ENCODE peak calls at places on chromosome X, in nine cellular contexts. P, K, Y, D, H, C, B, L and V are unnamed samples.

GRCh38 chrX:8813036-8813435 is 11.9 kb upstream of the FAM9A start:
- DNase-seq in P (no peak), K (no peak), Y (no peak), D (no peak), H (no peak), C (no peak), B (no peak), L (no peak), V (no peak)

GRCh38 chrX:10166731-10167149 is 10.0 kb downstream of the CLCN4 start:
- DNase-seq in P (no peak), K (no peak), Y (no peak), D (no peak), H (peak), C (no peak), B (no peak), L (peak), V (no peak)

GRCh38 chrX:133668225-133668931 is 253.1 kb upstream of the GPC4 start:
- DNase-seq in P (no peak), K (no peak), Y (no peak), D (no peak), H (no peak), C (no peak), B (peak), L (no peak), V (no peak)

GRCh38 chrX:154918060-154918483 is 31.9 kb downstream of the F8A1 start:
- DNase-seq in P (no peak), K (peak), Y (peak), D (peak), H (peak), C (peak), B (peak), L (peak), V (no peak)

GRCh38 chrX:16033336-16033735 is 90.0 kb upstream of the GRPR start:
- DNase-seq in P (no peak), K (peak), Y (no peak), D (no peak), H (no peak), C (no peak), B (no peak), L (no peak), V (no peak)

GRCh38 chrX:149275836-149276235 is 229.3 kb downstream of the IDS start:
- DNase-seq in P (no peak), K (no peak), Y (no peak), D (no peak), H (no peak), C (no peak), B (no peak), L (no peak), V (no peak)

GRCh38 chrX:133415276-133416105 is at the start of gene GPC4:
- DNase-seq in P (no peak), K (peak), Y (peak), D (peak), H (peak), C (peak), B (no peak), L (no peak), V (no peak)

GRCh38 chrX:10156199-10157031 is at the start of gene CLCN4:
- DNase-seq in P (no peak), K (peak), Y (peak), D (no peak), H (peak), C (peak), B (no peak), L (peak), V (no peak)

GRCh38 chrX:78997870-78998558 is 52.8 kb downstream of the P2RY10 start:
- DNase-seq in P (no peak), K (no peak), Y (peak), D (no peak), H (no peak), C (no peak), B (no peak), L (peak), V (peak)

GRCh38 chrX:135737361-135738071 is 24.1 kb downstream of the CT45A1 start:
- DNase-seq in P (no peak), K (peak), Y (no peak), D (no peak), H (no peak), C (no peak), B (no peak), L (peak), V (no peak)

GRCh38 chrX:135741192-135741715 is 26.7 kb downstream of the CT45A3 start:
- DNase-seq in P (no peak), K (no peak), Y (no peak), D (no peak), H (no peak), C (no peak), B (no peak), L (no peak), V (no peak)

GRCh38 chrX:135740683-135741149 is 27.3 kb downstream of the CT45A3 start:
- DNase-seq in P (no peak), K (no peak), Y (peak), D (no peak), H (peak), C (peak), B (peak), L (peak), V (peak)
- TF ChIP-seq CTCF in P (no peak), K (peak), Y (peak), D (no peak), H (peak), C (no peak), B (peak), L (peak), V (no peak)

DNA sequence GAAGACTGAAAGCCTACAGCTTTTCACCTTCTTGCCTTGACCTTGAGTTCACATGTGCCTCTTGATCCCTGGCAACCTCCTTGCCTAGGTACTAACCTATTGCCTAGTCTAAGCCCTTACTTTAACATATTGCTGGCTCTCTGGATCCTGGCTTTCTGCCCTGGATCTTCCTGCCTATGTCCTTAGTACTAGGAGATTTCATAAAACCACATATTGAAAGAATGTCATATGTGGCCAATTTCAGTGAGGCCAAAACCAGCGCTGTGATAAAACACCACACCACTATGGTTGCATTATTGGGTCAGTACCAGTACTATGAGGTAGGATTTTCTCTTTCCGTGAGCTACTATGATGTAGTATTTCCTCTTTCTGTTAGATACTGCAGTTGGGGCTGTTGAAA is 80.4 kb downstream of the CT47B1 start:
- DNase-seq in P (no peak), K (no peak), Y (no peak), D (no peak), H (no peak), C (no peak), B (no peak), L (no peak), V (no peak)
- TF ChIP-seq CTCF in P (no peak), K (no peak), Y (no peak), D (no peak), H (no peak), C (no peak), B (no peak), L (no peak), V (no peak)

GRCh38 chrX:49167740-49168108 is 4.0 kb upstream of the PLP2 start:
- DNase-seq in P (no peak), K (no peak), Y (no peak), D (no peak), H (no peak), C (no peak), B (no peak), L (no peak), V (no peak)

GRCh38 chrX:49164589-49165360 is 2.2 kb downstream of the MAGIX start:
- DNase-seq in P (no peak), K (no peak), Y (no peak), D (no peak), H (no peak), C (no peak), B (no peak), L (no peak), V (no peak)

GRCh38 chrX:49163555-49164419 is 1.2 kb downstream of the MAGIX start:
- DNase-seq in P (peak), K (peak), Y (peak), D (peak), H (peak), C (peak), B (peak), L (peak), V (peak)

GRCh38 chrX:49166914-49167739 is 4.6 kb downstream of the MAGIX start:
- DNase-seq in P (no peak), K (peak), Y (peak), D (peak), H (no peak), C (peak), B (no peak), L (peak), V (no peak)

DNA sequence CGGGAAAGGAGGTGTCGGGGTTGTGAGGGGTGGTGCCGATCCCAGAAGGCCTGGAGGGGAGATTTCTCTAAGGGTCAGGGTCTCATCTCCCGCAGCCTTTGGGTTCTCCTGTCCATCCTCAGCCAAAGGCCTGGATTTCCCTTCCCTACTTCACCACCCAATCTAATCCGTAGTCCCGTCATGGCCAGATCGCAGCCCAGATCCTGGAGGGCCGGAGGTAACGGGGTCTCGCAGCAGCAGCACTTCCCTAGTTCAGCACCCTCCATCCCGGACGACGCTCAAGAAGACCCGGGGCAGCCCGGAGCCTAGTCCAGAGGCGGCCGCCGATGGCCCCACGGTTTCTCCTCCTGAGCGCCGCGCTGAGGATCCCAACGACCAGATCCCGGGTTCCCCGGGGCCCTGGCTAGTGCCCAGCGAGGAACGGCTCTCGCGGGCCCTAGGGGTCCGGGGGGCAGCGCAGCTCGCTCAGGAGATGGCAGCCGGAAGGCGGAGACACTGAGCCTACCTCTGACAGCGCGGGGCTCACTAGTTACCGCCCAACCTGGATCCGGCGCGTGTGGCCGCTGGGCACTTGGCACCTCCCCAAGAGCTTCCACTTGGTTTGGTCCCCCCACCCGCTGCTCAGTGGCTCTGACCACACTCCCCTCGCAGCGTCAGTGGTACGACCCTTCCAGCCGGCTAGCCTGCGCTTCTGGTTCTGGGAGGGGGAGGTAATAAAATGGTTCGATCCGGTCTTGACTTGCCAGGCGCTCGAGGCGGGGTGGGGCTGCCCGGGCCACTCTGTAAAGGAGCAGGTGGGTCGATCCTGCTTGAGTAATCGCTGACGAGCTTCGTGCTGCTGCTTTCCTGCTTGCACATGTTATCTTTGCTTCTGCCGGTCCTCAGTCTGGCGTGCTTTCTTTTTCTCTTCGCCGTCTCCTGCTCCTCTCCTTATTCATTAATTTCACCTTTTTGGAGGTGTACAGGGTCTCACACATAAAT is 3.6 kb downstream of the MAGIX start:
- DNase-seq in P (no peak), K (peak), Y (peak), D (peak), H (peak), C (peak), B (peak), L (peak), V (peak)
- TF ChIP-seq CTCF in P (no peak), K (no peak), Y (peak), D (peak), H (no peak), C (peak), B (peak), L (peak), V (peak)

GRCh38 chrX:102712216-102712966 is at the start of gene GPRASP2:
- DNase-seq in P (no peak), K (no peak), Y (peak), D (no peak), H (peak), C (peak), B (no peak), L (no peak), V (no peak)

GRCh38 chrX:102715967-102716366 is 3.7 kb downstream of the GPRASP2 start:
- DNase-seq in P (no peak), K (no peak), Y (no peak), D (no peak), H (no peak), C (no peak), B (no peak), L (no peak), V (no peak)

GRCh38 chrX:102712967-102713677 is 874 bp downstream of the GPRASP2 start:
- DNase-seq in P (no peak), K (peak), Y (peak), D (peak), H (peak), C (peak), B (peak), L (no peak), V (no peak)

GRCh38 chrX:102711872-102712215 is 404 bp upstream of the GPRASP2 start:
- DNase-seq in P (no peak), K (no peak), Y (no peak), D (no peak), H (no peak), C (no peak), B (no peak), L (no peak), V (no peak)

DNA sequence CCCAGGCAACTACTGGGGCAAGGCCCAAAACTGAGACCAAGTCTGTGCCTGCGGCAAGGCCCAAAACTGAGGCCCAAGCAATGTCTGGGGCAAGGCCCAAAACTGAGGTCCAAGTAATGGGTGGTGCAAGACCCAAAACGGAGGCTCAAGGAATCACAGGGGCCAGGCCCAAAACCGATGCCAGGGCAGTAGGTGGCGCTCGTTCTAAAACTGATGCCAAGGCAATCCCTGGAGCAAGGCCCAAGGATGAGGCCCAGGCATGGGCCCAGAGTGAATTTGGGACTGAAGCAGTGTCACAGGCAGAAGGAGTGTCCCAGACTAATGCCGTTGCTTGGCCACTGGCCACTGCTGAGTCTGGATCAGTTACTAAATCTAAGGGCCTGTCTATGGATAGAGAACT is 2.7 kb downstream of the GPRASP2 start:
- DNase-seq in P (no peak), K (no peak), Y (no peak), D (no peak), H (no peak), C (no peak), B (no peak), L (no peak), V (no peak)
- TF ChIP-seq CTCF in P (no peak), K (no peak), Y (no peak), D (no peak), H (no peak), C (no peak), B (no peak), L (no peak), V (no peak)

GRCh38 chrX:4277122-4277521 is 563.7 kb upstream of the PRKX start:
- DNase-seq in P (no peak), K (no peak), Y (no peak), D (no peak), H (no peak), C (no peak), B (no peak), L (peak), V (no peak)
- TF ChIP-seq CTCF in P (no peak), K (no peak), Y (peak), D (no peak), H (no peak), C (no peak), B (no peak), L (peak), V (no peak)

GRCh38 chrX:153767674-153768055 is 3.6 kb downstream of the PLXNB3 start:
- DNase-seq in P (no peak), K (no peak), Y (no peak), D (no peak), H (no peak), C (no peak), B (no peak), L (no peak), V (no peak)

GRCh38 chrX:153766871-153767673 is 3.0 kb downstream of the PLXNB3 start:
- DNase-seq in P (no peak), K (no peak), Y (no peak), D (no peak), H (no peak), C (peak), B (no peak), L (no peak), V (no peak)

GRCh38 chrX:153769158-153769864 is 5.3 kb downstream of the PLXNB3 start:
- DNase-seq in P (no peak), K (no peak), Y (no peak), D (no peak), H (no peak), C (peak), B (no peak), L (no peak), V (peak)

GRCh38 chrX:153769865-153770605 is 6.0 kb downstream of the PLXNB3 start:
- DNase-seq in P (no peak), K (no peak), Y (no peak), D (no peak), H (no peak), C (peak), B (no peak), L (no peak), V (peak)

GRCh38 chrX:153768311-153769157 is 4.5 kb downstream of the PLXNB3 start:
- DNase-seq in P (no peak), K (no peak), Y (no peak), D (no peak), H (no peak), C (peak), B (no peak), L (no peak), V (no peak)
- TF ChIP-seq CTCF in P (no peak), K (no peak), Y (no peak), D (no peak), H (no peak), C (no peak), B (no peak), L (no peak), V (no peak)

DNA sequence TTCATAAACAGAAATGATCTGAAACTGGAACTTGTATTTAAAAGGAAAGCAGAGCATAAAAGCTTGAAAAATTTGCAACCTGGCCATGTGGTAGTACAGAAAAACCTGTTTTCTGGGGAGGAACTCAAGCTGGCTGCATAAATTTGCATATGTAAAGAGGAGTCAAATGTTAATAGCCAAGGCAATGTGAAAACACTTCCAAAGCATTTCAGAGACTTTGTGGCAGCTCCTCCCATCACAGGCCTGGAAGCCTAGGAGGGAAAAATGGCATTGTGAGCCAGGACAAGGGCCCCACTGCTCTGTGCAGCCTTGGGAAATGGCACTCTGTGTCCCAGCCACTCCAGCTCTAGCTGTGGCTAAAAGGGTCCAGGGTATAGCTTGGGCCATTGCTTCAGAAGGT is 727.9 kb upstream of the DIAPH2 start:
- DNase-seq in P (no peak), K (no peak), Y (no peak), D (no peak), H (no peak), C (no peak), B (no peak), L (no peak), V (no peak)
- TF ChIP-seq CTCF in P (no peak), K (no peak), Y (no peak), D (no peak), H (no peak), C (no peak), B (no peak), L (no peak), V (no peak)